ENCODE peak calls at places on chromosomes 13 and 19, in five cellular contexts. Y is neural progenitor cell; H is CD8-positive, alpha-beta memory T cell; I is glutamatergic neuron; N is RPMI7951. E is an unnamed sample.

GRCh38 chr19:40604647-40605200 is 3.6 kb downstream of the LTBP4 start:
- DNase-seq in Y (peak; percentile 34), H (peak; percentile 18), I (no peak), N (peak; percentile 35), E (no peak)

GRCh38 chr19:47652285-47652684 is 43.4 kb downstream of the BICRA start:
- DNase-seq in Y (no peak), H (no peak), I (no peak), N (no peak), E (no peak)

GRCh38 chr13:104875008-104875762 is 1660.3 kb downstream of the EFNB2 start:
- DNase-seq in Y (no peak), H (no peak), I (no peak), N (no peak), E (no peak)

GRCh38 chr19:33771308-33772101 is 25.2 kb upstream of the KCTD15 start:
- DNase-seq in Y (peak; percentile 80), H (peak; percentile 49), I (peak; percentile 90), N (peak; percentile 50), E (peak; percentile 57)

GRCh38 chr19:50209131-50209530 is 5.7 kb downstream of the MYH14 start:
- DNase-seq in Y (no peak), H (no peak), I (no peak), N (no peak), E (no peak)

GRCh38 chr19:50485284-50485955 is 8.8 kb upstream of the GARIN5A start:
- DNase-seq in Y (no peak), H (no peak), I (no peak), N (no peak), E (no peak)

GRCh38 chr13:48412881-48413351 is at the start of gene LPAR6:
- DNase-seq in Y (peak; percentile 13), H (no peak), I (no peak), N (peak; percentile 72), E (peak; percentile 79)

GRCh38 chr19:5131866-5132561 is 163.1 kb downstream of the KDM4B start:
- DNase-seq in Y (peak; percentile 78), H (no peak), I (peak; percentile 59), N (no peak), E (no peak)

GRCh38 chr13:33388254-33388998 is 102.9 kb upstream of the STARD13 start:
- DNase-seq in Y (no peak), H (no peak), I (no peak), N (no peak), E (peak; percentile 7)

GRCh38 chr13:104773775-104774174 is 1707.6 kb upstream of the SLC10A2 start:
- DNase-seq in Y (peak; percentile 81), H (no peak), I (no peak), N (peak; percentile 9), E (peak; percentile 10)

GRCh38 chr19:4723465-4724251 is at the start of gene DPP9:
- DNase-seq in Y (peak; percentile 99), H (peak; percentile 95), I (peak; percentile 96), N (peak; percentile 98), E (peak; percentile 99)

GRCh38 chr13:55534306-55534705 is 1606.4 kb upstream of the PRR20A start:
- DNase-seq in Y (no peak), H (no peak), I (no peak), N (no peak), E (no peak)

GRCh38 chr13:35554972-35555623 is 78.6 kb upstream of the MAB21L1 start:
- DNase-seq in Y (no peak), H (no peak), I (no peak), N (no peak), E (no peak)

GRCh38 chr13:45446181-45446580 is 18.6 kb upstream of the COG3 start:
- DNase-seq in Y (no peak), H (no peak), I (no peak), N (peak; percentile 15), E (peak; percentile 75)